ENCODE peak calls at places on chromosome 4, in five cellular contexts. One of them, this sample, is unnamed.

GRCh38 chr4:107854326-107855030 is 29.7 kb downstream of the SGMS2 start:
- DNase-seq in fibroblast of mammary gland: peak; percentile 93
- DNase-seq in lung: no peak
- DNase-seq in transverse colon: no peak
- DNase-seq in Peyer's patch: no peak
- DNase-seq in this sample: no peak

GRCh38 chr4:136320471-136320813 is 1211.9 kb downstream of the PCDH18 start:
- DNase-seq in transverse colon: no peak
- DNase-seq in lung: no peak
- DNase-seq in Peyer's patch: no peak
- DNase-seq in fibroblast of mammary gland: no peak
- DNase-seq in this sample: no peak

GRCh38 chr4:183362916-183363542 is 40.8 kb upstream of the CLDN24 start:
- DNase-seq in fibroblast of mammary gland: peak; percentile 49
- DNase-seq in transverse colon: no peak
- DNase-seq in lung: no peak
- DNase-seq in Peyer's patch: no peak
- DNase-seq in this sample: no peak

GRCh38 chr4:37693450-37694190 is 7.4 kb upstream of the RELL1 start:
- DNase-seq in lung: no peak
- DNase-seq in fibroblast of mammary gland: peak; percentile 90
- DNase-seq in transverse colon: no peak
- DNase-seq in Peyer's patch: no peak
- DNase-seq in this sample: no peak

GRCh38 chr4:56302775-56303174 is 84.5 kb downstream of the AASDH start:
- DNase-seq in Peyer's patch: no peak
- DNase-seq in transverse colon: no peak
- DNase-seq in fibroblast of mammary gland: no peak
- DNase-seq in lung: no peak
- DNase-seq in this sample: no peak

GRCh38 chr4:15100994-15101695 is 98.9 kb downstream of the CPEB2 start:
- DNase-seq in lung: no peak
- DNase-seq in Peyer's patch: no peak
- DNase-seq in transverse colon: no peak
- DNase-seq in fibroblast of mammary gland: peak; percentile 40
- DNase-seq in this sample: no peak

GRCh38 chr4:183422962-183423653 is 21.3 kb upstream of the CDKN2AIP start:
- DNase-seq in transverse colon: no peak
- DNase-seq in lung: no peak
- DNase-seq in fibroblast of mammary gland: peak; percentile 15
- DNase-seq in Peyer's patch: no peak
- DNase-seq in this sample: no peak

GRCh38 chr4:26131711-26132110 is 189.1 kb upstream of the RBPJ start:
- DNase-seq in fibroblast of mammary gland: no peak
- DNase-seq in Peyer's patch: no peak
- DNase-seq in transverse colon: no peak
- DNase-seq in lung: no peak
- DNase-seq in this sample: no peak

GRCh38 chr4:140103676-140104075 is 50.3 kb downstream of the MAML3 start:
- DNase-seq in transverse colon: no peak
- DNase-seq in lung: no peak
- DNase-seq in fibroblast of mammary gland: peak; percentile 65
- DNase-seq in Peyer's patch: no peak
- DNase-seq in this sample: no peak

GRCh38 chr4:156829194-156829593 is 142.4 kb downstream of the PDGFC start:
- DNase-seq in fibroblast of mammary gland: peak; percentile 52
- DNase-seq in transverse colon: no peak
- DNase-seq in lung: no peak
- DNase-seq in Peyer's patch: no peak
- DNase-seq in this sample: peak; percentile 43

GRCh38 chr4:177408023-177408422 is 34.2 kb downstream of the AGA start:
- DNase-seq in lung: no peak
- DNase-seq in Peyer's patch: no peak
- DNase-seq in fibroblast of mammary gland: no peak
- DNase-seq in transverse colon: no peak
- DNase-seq in this sample: no peak

GRCh38 chr4:152408514-152409327 is 127.2 kb downstream of the FBXW7 start:
- DNase-seq in lung: no peak
- DNase-seq in fibroblast of mammary gland: peak; percentile 54
- DNase-seq in Peyer's patch: no peak
- DNase-seq in transverse colon: no peak
- DNase-seq in this sample: no peak

GRCh38 chr4:108988514-108989195 is 225.8 kb upstream of the ETNPPL start:
- DNase-seq in fibroblast of mammary gland: no peak
- DNase-seq in lung: no peak
- DNase-seq in transverse colon: no peak
- DNase-seq in Peyer's patch: no peak
- DNase-seq in this sample: no peak

GRCh38 chr4:13984996-13985780 is 357.7 kb upstream of the BOD1L1 start:
- DNase-seq in transverse colon: no peak
- DNase-seq in Peyer's patch: no peak
- DNase-seq in fibroblast of mammary gland: peak; percentile 99
- DNase-seq in lung: no peak
- DNase-seq in this sample: no peak

GRCh38 chr4:85510632-85510984 is 35.7 kb downstream of the ARHGAP24 start:
- DNase-seq in transverse colon: no peak
- DNase-seq in lung: no peak
- DNase-seq in fibroblast of mammary gland: no peak
- DNase-seq in Peyer's patch: peak; percentile 48
- DNase-seq in this sample: no peak

GRCh38 chr4:154736774-154737173 is 7.0 kb upstream of the LRAT start:
- DNase-seq in fibroblast of mammary gland: no peak
- DNase-seq in transverse colon: no peak
- DNase-seq in lung: no peak
- DNase-seq in Peyer's patch: no peak
- DNase-seq in this sample: no peak

GRCh38 chr4:137274404-137274803 is 257.9 kb downstream of the PCDH18 start:
- DNase-seq in lung: no peak
- DNase-seq in Peyer's patch: no peak
- DNase-seq in transverse colon: no peak
- DNase-seq in fibroblast of mammary gland: peak; percentile 70
- DNase-seq in this sample: no peak

GRCh38 chr4:169229571-169230028 is 41.2 kb downstream of the SH3RF1 start:
- DNase-seq in lung: peak; percentile 53
- DNase-seq in fibroblast of mammary gland: peak; percentile 98
- DNase-seq in transverse colon: no peak
- DNase-seq in Peyer's patch: no peak
- DNase-seq in this sample: peak; percentile 93

GRCh38 chr4:142567199-142567598 is 278.9 kb downstream of the INPP4B start:
- DNase-seq in lung: no peak
- DNase-seq in Peyer's patch: peak; percentile 73
- DNase-seq in transverse colon: peak; percentile 35
- DNase-seq in fibroblast of mammary gland: no peak
- DNase-seq in this sample: no peak

GRCh38 chr4:105306158-105306781 is 159.6 kb downstream of the TET2 start:
- DNase-seq in Peyer's patch: no peak
- DNase-seq in fibroblast of mammary gland: peak; percentile 4
- DNase-seq in transverse colon: no peak
- DNase-seq in lung: peak; percentile 36
- DNase-seq in this sample: no peak

GRCh38 chr4:26220704-26221103 is 100.1 kb upstream of the RBPJ start:
- DNase-seq in transverse colon: no peak
- DNase-seq in Peyer's patch: no peak
- DNase-seq in fibroblast of mammary gland: peak; percentile 74
- DNase-seq in lung: no peak
- DNase-seq in this sample: no peak

GRCh38 chr4:134533068-134533467 is 331.5 kb upstream of the PABPC4L start:
- DNase-seq in Peyer's patch: no peak
- DNase-seq in lung: no peak
- DNase-seq in transverse colon: no peak
- DNase-seq in fibroblast of mammary gland: no peak
- DNase-seq in this sample: no peak

GRCh38 chr4:80321776-80322175 is 13.8 kb upstream of the CFAP299 start:
- DNase-seq in lung: no peak
- DNase-seq in Peyer's patch: no peak
- DNase-seq in transverse colon: no peak
- DNase-seq in fibroblast of mammary gland: no peak
- DNase-seq in this sample: no peak

GRCh38 chr4:80321341-80321740 is 14.2 kb upstream of the CFAP299 start:
- DNase-seq in lung: no peak
- DNase-seq in fibroblast of mammary gland: no peak
- DNase-seq in transverse colon: no peak
- DNase-seq in Peyer's patch: no peak
- DNase-seq in this sample: no peak

GRCh38 chr4:80324171-80324570 is 11.4 kb upstream of the CFAP299 start:
- DNase-seq in Peyer's patch: no peak
- DNase-seq in fibroblast of mammary gland: no peak
- DNase-seq in transverse colon: no peak
- DNase-seq in lung: no peak
- DNase-seq in this sample: no peak

DNA sequence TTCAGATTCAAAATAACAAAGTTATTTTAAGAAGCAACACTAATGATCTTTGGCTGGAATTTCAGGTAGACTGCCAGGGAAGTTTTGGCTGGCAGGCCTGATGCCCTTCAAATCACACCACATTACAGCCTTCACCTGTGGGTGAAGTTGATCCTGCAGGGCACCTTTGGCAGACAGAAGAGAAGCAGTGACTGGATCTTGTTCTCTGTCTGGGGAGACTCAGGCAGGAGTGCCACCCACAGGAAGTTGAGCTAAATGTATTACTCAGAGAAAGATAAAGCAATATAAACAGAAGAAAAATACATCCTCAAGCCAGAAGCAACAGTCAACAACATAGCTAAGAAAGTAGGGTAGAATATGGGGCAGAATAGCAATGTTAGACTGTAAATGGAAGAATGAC is 12.8 kb upstream of the CFAP299 start:
- DNase-seq in fibroblast of mammary gland: peak; percentile 63
- DNase-seq in lung: no peak
- DNase-seq in transverse colon: no peak
- DNase-seq in Peyer's patch: no peak
- DNase-seq in this sample: no peak
- TF ChIP-seq CTCF in fibroblast of mammary gland: peak; percentile 49
- TF ChIP-seq CTCF in lung: no peak
- TF ChIP-seq CTCF in transverse colon: no peak
- TF ChIP-seq CTCF in Peyer's patch: no peak
- TF ChIP-seq CTCF in this sample: peak; percentile 55

GRCh38 chr4:39255266-39255665 is 72.9 kb downstream of the WDR19 start:
- DNase-seq in lung: no peak
- DNase-seq in fibroblast of mammary gland: peak; percentile 6
- DNase-seq in Peyer's patch: no peak
- DNase-seq in transverse colon: no peak
- DNase-seq in this sample: no peak
- TF ChIP-seq CTCF in lung: no peak
- TF ChIP-seq CTCF in fibroblast of mammary gland: peak; percentile 21
- TF ChIP-seq CTCF in Peyer's patch: no peak
- TF ChIP-seq CTCF in transverse colon: no peak
- TF ChIP-seq CTCF in this sample: no peak

DNA sequence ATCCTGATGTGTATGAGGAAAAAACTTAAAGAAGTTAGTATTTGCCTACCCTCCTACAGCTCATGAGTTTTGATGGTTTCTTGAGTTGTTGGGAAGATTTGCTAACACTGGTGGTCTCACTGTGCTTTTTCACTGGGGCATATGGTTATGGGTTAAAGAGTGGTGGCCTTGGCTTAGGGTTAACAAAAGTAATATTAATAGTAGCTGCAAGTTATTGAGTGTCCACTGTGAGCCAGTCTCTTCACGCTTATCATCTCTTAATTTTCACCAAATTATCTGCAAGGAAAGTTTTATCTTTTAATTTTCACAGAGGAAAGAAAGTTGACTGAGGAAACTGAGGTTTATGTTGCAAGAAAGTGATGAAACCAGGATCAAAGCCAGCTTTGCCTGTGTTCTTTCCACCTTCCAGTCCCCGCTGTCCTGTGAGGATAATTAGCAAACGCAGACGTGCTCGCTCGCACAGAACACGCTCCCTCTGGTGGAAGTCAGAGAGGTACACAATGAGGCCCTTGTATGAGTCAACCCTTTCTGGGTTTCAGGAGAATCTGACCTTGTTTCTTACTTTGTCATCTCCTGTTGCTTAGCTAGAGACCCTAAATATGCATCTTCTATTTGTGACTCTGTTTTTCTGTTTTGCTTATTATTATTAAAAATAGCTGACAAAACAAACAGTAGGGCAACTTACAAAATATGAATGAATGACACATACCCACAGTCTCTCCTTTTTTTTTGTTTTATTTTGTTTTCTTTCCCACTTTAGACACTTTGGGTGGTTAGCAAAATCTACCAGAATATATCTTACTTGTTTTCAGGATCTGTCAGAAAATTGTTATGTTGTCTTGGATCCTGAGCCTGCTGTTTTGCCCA is 94.3 kb downstream of the DDIT4L start:
- DNase-seq in transverse colon: peak; percentile 33
- DNase-seq in Peyer's patch: peak; percentile 61
- DNase-seq in lung: peak; percentile 50
- DNase-seq in fibroblast of mammary gland: peak; percentile 86
- DNase-seq in this sample: peak; percentile 34
- TF ChIP-seq CTCF in transverse colon: peak; percentile 46
- TF ChIP-seq CTCF in Peyer's patch: peak; percentile 40
- TF ChIP-seq CTCF in lung: no peak
- TF ChIP-seq CTCF in fibroblast of mammary gland: peak; percentile 93
- TF ChIP-seq CTCF in this sample: peak; percentile 85

GRCh38 chr4:7771056-7771455 is 168.6 kb downstream of the AFAP1 start:
- DNase-seq in Peyer's patch: no peak
- DNase-seq in fibroblast of mammary gland: no peak
- DNase-seq in lung: no peak
- DNase-seq in transverse colon: no peak
- DNase-seq in this sample: no peak

GRCh38 chr4:7769308-7769841 is 170.3 kb downstream of the AFAP1 start:
- DNase-seq in lung: no peak
- DNase-seq in fibroblast of mammary gland: no peak
- DNase-seq in Peyer's patch: no peak
- DNase-seq in transverse colon: no peak
- DNase-seq in this sample: no peak

GRCh38 chr4:7768736-7769135 is 170.9 kb downstream of the AFAP1 start:
- DNase-seq in fibroblast of mammary gland: no peak
- DNase-seq in lung: no peak
- DNase-seq in transverse colon: no peak
- DNase-seq in Peyer's patch: no peak
- DNase-seq in this sample: no peak

GRCh38 chr4:7770675-7771050 is 169.0 kb downstream of the AFAP1 start:
- DNase-seq in Peyer's patch: no peak
- DNase-seq in fibroblast of mammary gland: no peak
- DNase-seq in lung: no peak
- DNase-seq in transverse colon: no peak
- DNase-seq in this sample: no peak

DNA sequence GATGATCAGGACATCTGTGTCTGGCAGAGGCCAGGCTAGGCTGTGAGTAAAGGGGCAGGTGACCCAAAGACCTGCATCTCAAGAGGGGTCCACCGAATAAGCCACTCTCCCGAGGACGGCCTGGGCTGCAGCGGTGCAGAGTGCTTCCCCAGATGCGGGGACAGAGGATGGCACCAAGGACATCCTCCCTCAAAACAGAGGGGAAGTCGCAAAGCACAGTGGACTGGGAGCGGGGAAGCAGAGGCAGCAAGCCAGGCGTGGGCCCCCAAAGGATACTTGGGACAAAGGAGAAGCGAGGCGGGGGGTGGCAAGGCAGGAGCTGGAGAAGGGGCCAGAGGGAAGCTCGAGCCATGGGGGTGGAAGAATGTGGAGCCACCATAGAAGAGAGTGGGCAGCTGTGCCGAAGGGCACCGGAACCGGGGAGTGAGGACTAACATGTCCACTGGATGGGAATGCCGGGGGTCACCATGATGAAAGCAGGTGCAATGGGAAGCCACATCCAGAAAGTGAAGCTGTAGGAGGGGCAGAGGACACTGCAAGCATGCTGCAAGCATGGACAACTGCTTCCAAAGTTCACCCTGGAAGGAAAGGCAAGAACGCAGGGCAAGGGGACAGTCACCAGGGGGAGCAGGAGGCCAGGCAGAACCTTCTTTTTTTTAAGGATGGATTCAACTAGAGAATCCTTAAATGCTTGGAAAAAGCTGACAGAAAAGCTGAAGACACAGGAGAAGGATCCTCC is 169.6 kb downstream of the AFAP1 start:
- DNase-seq in Peyer's patch: no peak
- DNase-seq in transverse colon: no peak
- DNase-seq in fibroblast of mammary gland: peak; percentile 35
- DNase-seq in lung: no peak
- DNase-seq in this sample: no peak
- TF ChIP-seq CTCF in Peyer's patch: peak; percentile 40
- TF ChIP-seq CTCF in transverse colon: peak; percentile 30
- TF ChIP-seq CTCF in fibroblast of mammary gland: peak; percentile 61
- TF ChIP-seq CTCF in lung: no peak
- TF ChIP-seq CTCF in this sample: peak; percentile 57

This sample was measured in AG09319.